ENCODE peak calls at places on chromosomes 7 and 10, in four cellular contexts. D, G, J and B are unnamed samples.

GRCh38 chr10:119638982-119639381 is 12.2 kb upstream of the BAG3 start:
- DNase-seq in D (no peak), G (no peak), J (no peak), B (no peak)

GRCh38 chr7:111137296-111138195 is 46.6 kb downstream of the LRRN3 start:
- DNase-seq in D (no peak), G (peak; percentile 55), J (no peak), B (no peak)

GRCh38 chr10:97640868-97641811 is 669 bp downstream of the PI4K2A start:
- DNase-seq in D (no peak), G (peak; percentile 34), J (peak; percentile 24), B (no peak)

GRCh38 chr10:90125966-90126600 is 424.7 kb downstream of the KIF20B start:
- DNase-seq in D (peak; percentile 29), G (peak; percentile 80), J (no peak), B (no peak)

GRCh38 chr7:142585425-142585824 is 163.8 kb upstream of the PRSS1 start:
- DNase-seq in D (no peak), G (no peak), J (no peak), B (no peak)

GRCh38 chr10:62582098-62582705 is 208.0 kb downstream of the ZNF365 start:
- DNase-seq in D (no peak), G (no peak), J (no peak), B (no peak)

GRCh38 chr10:74118794-74119193 is 31.8 kb downstream of the AP3M1 start:
- DNase-seq in D (no peak), G (peak; percentile 56), J (no peak), B (no peak)

GRCh38 chr10:52955337-52955736 is 182.8 kb upstream of the MBL2 start:
- DNase-seq in D (no peak), G (no peak), J (no peak), B (peak; percentile 47)

GRCh38 chr7:157689269-157690057 is 352.7 kb downstream of the DNAJB6 start:
- DNase-seq in D (no peak), G (no peak), J (no peak), B (peak; percentile 19)

GRCh38 chr10:115092555-115093285 is 445 bp upstream of the ATRNL1 start:
- DNase-seq in D (peak; percentile 15), G (no peak), J (no peak), B (no peak)

GRCh38 chr7:111763221-111763791 is 201.0 kb upstream of the IMMP2L start:
- DNase-seq in D (peak; percentile 67), G (peak; percentile 63), J (peak; percentile 32), B (no peak)

GRCh38 chr10:14560794-14561765 is 213.6 kb downstream of the FAM107B start:
- DNase-seq in D (no peak), G (no peak), J (no peak), B (no peak)

GRCh38 chr10:12041766-12042408 is 722 bp downstream of the UPF2 start:
- DNase-seq in D (no peak), G (peak; percentile 30), J (no peak), B (peak; percentile 53)

GRCh38 chr7:42739591-42739990 is 172.3 kb downstream of the C7orf25 start:
- DNase-seq in D (no peak), G (no peak), J (no peak), B (no peak)

GRCh38 chr10:36725581-36726520 is 399.5 kb upstream of the ANKRD30A start:
- DNase-seq in D (peak; percentile 83), G (peak; percentile 91), J (peak; percentile 45), B (peak; percentile 30)

GRCh38 chr10:77210645-77211044 is 427.0 kb downstream of the KCNMA1 start:
- DNase-seq in D (no peak), G (no peak), J (no peak), B (no peak)

GRCh38 chr10:23695825-23696420 is 257.0 kb downstream of the OTUD1 start:
- DNase-seq in D (no peak), G (no peak), J (no peak), B (no peak)

GRCh38 chr7:157503229-157503628 is 166.4 kb downstream of the DNAJB6 start:
- DNase-seq in D (no peak), G (no peak), J (no peak), B (no peak)

GRCh38 chr10:81866753-81867152 is 8.2 kb upstream of the NRG3 start:
- DNase-seq in D (no peak), G (no peak), J (no peak), B (no peak)

GRCh38 chr7:5143935-5144903 is 45.8 kb upstream of the WIPI2 start:
- DNase-seq in D (no peak), G (no peak), J (no peak), B (no peak)

GRCh38 chr7:149823191-149823630 is 15.0 kb upstream of the ZNF862 start:
- DNase-seq in D (no peak), G (no peak), J (no peak), B (no peak)

GRCh38 chr10:69958232-69958902 is 94.3 kb upstream of the MACROH2A2 start:
- DNase-seq in D (peak; percentile 26), G (peak; percentile 71), J (no peak), B (no peak)

GRCh38 chr10:70903262-70903921 is 15.0 kb upstream of the PCBD1 start:
- DNase-seq in D (peak; percentile 20), G (peak; percentile 53), J (peak; percentile 4), B (no peak)

GRCh38 chr10:123870260-123870659 is 21.3 kb downstream of the CPXM2 start:
- DNase-seq in D (peak; percentile 11), G (no peak), J (no peak), B (no peak)

GRCh38 chr7:158585721-158586498 is 1.7 kb downstream of the PTPRN2 start:
- DNase-seq in D (no peak), G (no peak), J (no peak), B (peak; percentile 8)

GRCh38 chr7:40883826-40884225 is 749.0 kb downstream of the SUGCT start:
- DNase-seq in D (no peak), G (no peak), J (no peak), B (no peak)

GRCh38 chr10:24524314-24524713 is 199.4 kb downstream of the ARHGAP21 start:
- DNase-seq in D (no peak), G (no peak), J (no peak), B (no peak)

GRCh38 chr10:116694927-116695268 is 47.5 kb downstream of the HSPA12A start:
- DNase-seq in D (no peak), G (no peak), J (no peak), B (no peak)

GRCh38 chr7:138832966-138833365 is 35.0 kb upstream of the ATP6V0A4 start:
- DNase-seq in D (no peak), G (no peak), J (no peak), B (no peak)

GRCh38 chr7:138837627-138838026 is 39.6 kb upstream of the ATP6V0A4 start:
- DNase-seq in D (no peak), G (no peak), J (no peak), B (no peak)

GRCh38 chr7:138834583-138834982 is 36.6 kb upstream of the ATP6V0A4 start:
- DNase-seq in D (no peak), G (no peak), J (no peak), B (no peak)

GRCh38 chr7:138833596-138833995 is 35.6 kb upstream of the ATP6V0A4 start:
- DNase-seq in D (no peak), G (no peak), J (no peak), B (no peak)

GRCh38 chr7:138835087-138835486 is 37.1 kb upstream of the ATP6V0A4 start:
- DNase-seq in D (no peak), G (no peak), J (no peak), B (no peak)
- TF ChIP-seq CTCF in D (no peak), G (no peak), J (no peak), B (no peak)

DNA sequence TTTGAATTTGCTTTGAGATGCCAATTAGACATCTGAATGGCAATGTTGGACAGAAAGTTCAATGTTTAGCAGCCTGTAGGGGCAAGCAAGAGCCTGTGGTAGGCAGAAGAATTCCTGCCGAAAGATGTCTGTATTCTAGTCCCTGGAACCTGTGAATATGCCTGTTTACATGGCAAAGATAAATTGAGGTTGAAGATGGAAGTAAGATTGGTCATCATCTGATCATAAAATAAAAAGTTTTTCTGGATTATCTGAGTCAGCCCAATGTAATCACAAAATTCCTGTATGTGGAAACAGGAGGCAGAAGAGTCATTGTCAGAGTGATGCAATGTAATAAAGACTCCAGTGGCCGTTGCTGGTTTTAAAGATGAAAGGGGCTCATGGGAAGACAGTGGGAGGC is 430.5 kb downstream of the MDFIC start:
- DNase-seq in D (no peak), G (peak; percentile 17), J (peak; percentile 53), B (no peak)
- TF ChIP-seq CTCF in D (no peak), G (no peak), J (peak; percentile 16), B (no peak)

GRCh38 chr7:96591900-96592676 is 117.6 kb downstream of the SEM1 start:
- DNase-seq in D (no peak), G (no peak), J (no peak), B (no peak)

GRCh38 chr7:96591159-96591899 is 118.3 kb downstream of the SEM1 start:
- DNase-seq in D (no peak), G (no peak), J (no peak), B (no peak)

GRCh38 chr7:96599288-96599936 is 110.2 kb downstream of the SEM1 start:
- DNase-seq in D (no peak), G (no peak), J (no peak), B (no peak)

GRCh38 chr7:96598421-96598820 is 111.2 kb downstream of the SEM1 start:
- DNase-seq in D (no peak), G (no peak), J (no peak), B (no peak)

GRCh38 chr7:96596120-96596826 is 113.4 kb downstream of the SEM1 start:
- DNase-seq in D (no peak), G (peak; percentile 27), J (no peak), B (no peak)
- TF ChIP-seq CTCF in D (no peak), G (peak; percentile 23), J (no peak), B (no peak)

GRCh38 chr7:1575809-1576208 is 6.0 kb upstream of the PSMG3 start:
- DNase-seq in D (no peak), G (no peak), J (no peak), B (no peak)
- TF ChIP-seq CTCF in D (no peak), G (no peak), J (no peak), B (no peak)

GRCh38 chr10:101867931-101868330 is 24.3 kb upstream of the KCNIP2 start:
- DNase-seq in D (no peak), G (no peak), J (no peak), B (no peak)
- TF ChIP-seq CTCF in D (no peak), G (no peak), J (no peak), B (no peak)

DNA sequence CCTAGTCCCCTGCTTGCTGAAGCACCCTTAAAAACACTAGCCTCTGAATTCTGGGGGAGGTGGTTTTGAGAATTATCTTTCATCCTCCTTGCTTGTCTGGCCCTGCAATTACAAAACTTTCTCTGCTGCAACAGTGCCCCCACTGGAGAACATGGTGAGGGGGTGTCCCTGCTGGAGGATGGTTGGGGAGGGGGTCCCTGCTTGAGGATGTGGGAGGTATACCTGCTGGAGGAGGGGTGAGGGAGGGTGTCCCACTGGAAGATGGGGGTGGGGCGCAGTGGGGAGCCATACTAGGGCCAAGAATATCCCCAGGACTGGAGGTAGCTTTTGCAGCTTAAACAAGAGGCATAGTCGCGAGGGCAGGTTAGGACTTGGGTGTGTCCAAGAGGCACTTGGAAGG is 3.2 kb upstream of the POLM start:
- DNase-seq in D (no peak), G (no peak), J (no peak), B (peak; percentile 10)
- TF ChIP-seq CTCF in D (peak; percentile 26), G (no peak), J (no peak), B (no peak)